ENCODE peak calls at places on chromosomes 16 and 17, in eight cellular contexts. L, K, M, V, H, I, T and Q are unnamed samples.

GRCh38 chr17:67836205-67836987 is 11.1 kb downstream of the BPTF start:
- DNase-seq in M (no peak), K (peak), H (no peak), L (no peak), T (no peak), I (no peak), V (no peak), Q (no peak)

GRCh38 chr16:81143921-81144471 is 47.8 kb upstream of the GCSH start:
- DNase-seq in L (no peak), H (peak), I (no peak), M (no peak), T (no peak), V (no peak), K (no peak), Q (no peak)

GRCh38 chr17:71251936-71252335 is 868.9 kb upstream of the SOX9 start:
- DNase-seq in H (no peak), L (no peak), I (no peak), T (no peak), M (no peak), K (peak), V (no peak), Q (no peak)

GRCh38 chr16:56384074-56384721 is 41.1 kb downstream of the AMFR start:
- DNase-seq in H (no peak), K (no peak), V (no peak), I (no peak), T (no peak), M (no peak), L (no peak), Q (no peak)

GRCh38 chr16:69522041-69522578 is 43.7 kb upstream of the NFAT5 start:
- DNase-seq in H (no peak), T (no peak), K (no peak), M (no peak), L (no peak), V (no peak), I (no peak), Q (no peak)

GRCh38 chr16:87056551-87056950 is 260.6 kb downstream of the C16orf95 start:
- DNase-seq in V (no peak), T (no peak), H (no peak), I (no peak), L (no peak), M (no peak), K (no peak), Q (no peak)

GRCh38 chr16:19831678-19832077 is 53.0 kb downstream of the GPRC5B start:
- DNase-seq in L (no peak), T (no peak), K (peak), V (no peak), M (no peak), I (no peak), H (peak), Q (no peak)

GRCh38 chr17:76726766-76727718 is at the start of gene METTL23:
- DNase-seq in L (peak), M (peak), K (peak), V (peak), I (peak), H (peak), T (peak), Q (peak)

GRCh38 chr16:2493608-2494007 is 18.7 kb downstream of the TBC1D24 start:
- DNase-seq in H (no peak), V (no peak), M (no peak), K (no peak), L (no peak), T (no peak), I (no peak), Q (no peak)

GRCh38 chr16:48041861-48042435 is 113.8 kb downstream of the ABCC12 start:
- DNase-seq in K (no peak), L (no peak), T (no peak), V (peak), I (no peak), H (no peak), M (peak), Q (no peak)

GRCh38 chr17:57442401-57442823 is 186.1 kb downstream of the MSI2 start:
- DNase-seq in T (no peak), M (no peak), K (peak), H (no peak), V (no peak), I (no peak), L (no peak), Q (no peak)

GRCh38 chr16:5756969-5757368 is 659.4 kb upstream of the EEF2KMT start:
- DNase-seq in V (no peak), M (no peak), K (no peak), I (no peak), H (no peak), T (no peak), L (no peak), Q (no peak)

GRCh38 chr17:72590882-72591499 is 470.2 kb downstream of the SOX9 start:
- DNase-seq in V (no peak), K (no peak), I (no peak), H (no peak), M (no peak), T (no peak), L (no peak), Q (no peak)

GRCh38 chr17:29584452-29585079 is 4.9 kb downstream of the GIT1 start:
- DNase-seq in M (no peak), I (no peak), K (no peak), V (no peak), H (no peak), T (no peak), L (peak), Q (no peak)

GRCh38 chr17:29586676-29587469 is 2.6 kb downstream of the GIT1 start:
- DNase-seq in I (no peak), H (no peak), L (peak), K (no peak), T (no peak), V (no peak), M (no peak), Q (no peak)

GRCh38 chr17:29583324-29584248 is 5.9 kb downstream of the GIT1 start:
- DNase-seq in V (no peak), M (no peak), L (peak), H (peak), I (no peak), K (no peak), T (no peak), Q (no peak)

GRCh38 chr17:29587591-29587990 is 1.9 kb downstream of the GIT1 start:
- DNase-seq in I (no peak), K (no peak), T (no peak), M (no peak), L (no peak), V (no peak), H (no peak), Q (no peak)

DNA sequence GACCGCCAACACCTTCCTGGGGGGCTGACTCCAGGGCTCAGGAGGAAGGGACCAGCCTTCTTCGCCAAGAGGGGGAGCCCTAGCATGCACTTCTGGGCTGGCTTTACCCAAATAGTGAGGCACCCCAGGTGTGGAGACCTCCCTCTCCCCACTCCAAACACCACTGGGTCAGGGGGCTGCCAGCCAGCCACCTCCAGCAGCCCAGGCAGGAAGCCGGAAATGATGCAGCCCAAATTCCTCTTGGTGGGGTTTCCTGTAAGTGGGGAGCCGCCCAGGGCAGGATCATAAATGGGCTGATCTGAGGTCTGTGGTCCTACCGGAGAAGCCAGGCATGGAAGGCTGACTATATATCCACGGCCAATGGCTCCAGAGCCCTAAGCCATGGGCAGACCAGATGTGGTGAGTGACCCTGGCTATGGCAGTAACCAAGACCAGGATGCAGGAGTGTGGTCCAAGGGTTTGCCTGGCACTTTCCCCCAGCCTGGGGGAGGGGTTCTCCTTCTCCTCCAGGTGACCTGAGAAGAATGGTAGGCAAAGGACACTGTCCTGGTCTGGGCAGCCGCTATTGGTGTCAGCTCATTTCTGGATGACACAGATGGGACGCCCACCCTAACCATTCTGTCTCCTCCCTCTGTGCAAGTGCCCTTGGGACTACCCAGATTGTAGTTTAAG is 4.2 kb downstream of the GIT1 start:
- DNase-seq in M (no peak), I (no peak), H (no peak), V (no peak), T (no peak), K (no peak), L (peak), Q (peak)
- TF ChIP-seq CTCF in M (peak), I (no peak), H (peak), V (peak), T (no peak), K (peak), L (no peak), Q (peak)

GRCh38 chr16:65576631-65577030 is 454.8 kb upstream of the CDH11 start:
- DNase-seq in K (no peak), I (no peak), T (no peak), H (no peak), V (no peak), L (no peak), M (no peak), Q (no peak)
- TF ChIP-seq CTCF in K (no peak), I (no peak), T (no peak), H (no peak), V (no peak), L (no peak), M (no peak), Q (no peak)

DNA sequence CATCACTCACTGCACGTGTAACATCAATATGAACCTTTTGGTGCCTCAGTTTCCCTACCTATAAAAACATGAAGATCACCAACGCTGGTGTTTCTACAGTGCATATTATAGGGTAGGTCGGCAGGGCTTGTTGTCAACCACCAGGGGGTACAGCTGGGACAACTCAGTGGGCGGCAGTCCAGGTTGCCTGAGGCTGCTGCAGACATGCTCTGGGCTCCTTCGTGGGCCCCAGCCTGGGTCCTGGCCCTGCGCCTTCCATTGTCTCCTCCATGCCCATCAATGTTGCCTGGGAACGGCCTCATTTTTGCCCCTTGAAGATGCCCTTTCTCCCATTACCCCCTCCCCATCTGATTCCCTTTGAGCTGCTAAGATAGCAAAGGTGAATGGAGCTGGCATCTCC is 89.8 kb downstream of the GSG1L start:
- DNase-seq in L (no peak), T (no peak), I (no peak), M (peak), K (no peak), H (no peak), V (no peak), Q (no peak)
- TF ChIP-seq CTCF in L (no peak), T (no peak), I (no peak), M (peak), K (no peak), H (no peak), V (peak), Q (no peak)

GRCh38 chr17:48671697-48672171 is 45.6 kb upstream of the HOXB9 start:
- DNase-seq in L (peak), M (peak), T (peak), H (peak), I (peak), V (peak), K (peak), Q (peak)
- TF ChIP-seq CTCF in L (peak), M (peak), T (peak), H (peak), I (peak), V (peak), K (peak), Q (peak)

DNA sequence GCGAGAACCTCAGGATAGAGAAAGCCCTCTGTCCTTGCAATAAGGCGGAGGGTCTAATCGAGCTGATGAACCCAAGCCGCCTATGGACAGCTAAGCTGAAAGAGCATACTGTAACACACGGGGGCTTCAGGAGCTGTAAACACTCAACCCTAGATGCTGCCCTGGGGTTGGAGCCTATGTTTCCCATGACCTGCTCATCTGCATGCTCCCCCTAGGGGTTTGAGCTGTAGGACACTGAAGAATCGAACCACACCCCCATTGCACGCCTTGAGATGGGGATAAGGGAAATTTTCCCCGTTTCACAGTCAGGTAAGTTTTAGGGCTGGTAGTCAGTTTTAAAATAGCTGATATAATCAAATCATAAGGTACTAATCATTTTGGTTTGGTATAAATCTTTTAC is 675.6 kb upstream of the CDH8 start:
- DNase-seq in K (no peak), H (no peak), T (no peak), V (no peak), I (no peak), M (peak), L (no peak), Q (no peak)
- TF ChIP-seq CTCF in K (no peak), H (no peak), T (no peak), V (no peak), I (no peak), M (peak), L (no peak), Q (no peak)

DNA sequence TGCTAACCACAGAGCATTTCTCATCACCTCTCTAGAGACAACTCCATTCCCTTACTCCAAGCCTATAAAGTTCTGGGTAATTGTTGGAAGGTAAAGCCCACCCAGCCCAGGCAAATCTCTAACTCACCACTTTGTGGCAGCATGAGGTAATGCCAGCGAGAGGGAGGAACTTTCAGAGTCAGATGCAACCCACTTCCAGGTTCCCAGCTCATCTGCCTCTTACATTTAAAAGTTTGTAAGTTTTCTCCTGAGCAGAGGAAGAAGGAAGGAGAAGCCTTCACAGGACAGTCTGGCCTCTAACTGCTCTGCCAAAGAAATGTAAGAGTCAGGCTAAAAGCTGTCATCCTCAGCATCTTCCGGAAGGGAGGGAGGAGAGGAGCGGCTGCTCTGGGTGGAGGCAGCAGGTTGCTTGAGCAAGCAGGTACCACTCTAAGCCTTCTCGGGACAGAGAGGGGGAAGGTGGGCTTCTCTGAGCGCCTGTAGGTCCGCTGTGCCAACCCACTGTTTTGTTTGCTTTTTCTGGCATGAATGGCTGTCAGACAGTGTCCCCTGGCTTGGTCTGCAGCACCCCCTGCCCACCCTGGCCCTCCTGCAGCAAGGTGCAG is 1.0 kb downstream of the ZNF319 start:
- DNase-seq in H (peak), V (no peak), I (no peak), K (peak), L (peak), M (peak), T (no peak), Q (peak)
- TF ChIP-seq CTCF in H (no peak), V (no peak), I (no peak), K (no peak), L (no peak), M (no peak), T (no peak), Q (no peak)